ENCODE peak calls at places on chromosomes 3 and 15, in eight cellular contexts. One of them, this sample, is unnamed.

GRCh38 chr15:25179673-25180511 is 225.1 kb downstream of the SNRPN start:
- DNase-seq in adrenal gland: no peak
- DNase-seq in hepatocyte: no peak
- DNase-seq in stomach: peak
- DNase-seq in fibroblast of pulmonary artery: no peak
- DNase-seq in astrocyte of the cerebellum: no peak
- DNase-seq in mucosa of descending colon: no peak
- DNase-seq in left ventricle myocardium inferior: peak
- DNase-seq in this sample: peak

GRCh38 chr3:100852882-100853281 is 140.3 kb downstream of the ABI3BP start:
- DNase-seq in adrenal gland: no peak
- DNase-seq in hepatocyte: no peak
- DNase-seq in stomach: no peak
- DNase-seq in fibroblast of pulmonary artery: no peak
- DNase-seq in astrocyte of the cerebellum: no peak
- DNase-seq in mucosa of descending colon: no peak
- DNase-seq in left ventricle myocardium inferior: no peak
- DNase-seq in this sample: no peak

GRCh38 chr3:161406594-161407555 is 35.6 kb upstream of the SPTSSB start:
- DNase-seq in adrenal gland: no peak
- DNase-seq in hepatocyte: no peak
- DNase-seq in stomach: no peak
- DNase-seq in fibroblast of pulmonary artery: no peak
- DNase-seq in astrocyte of the cerebellum: no peak
- DNase-seq in mucosa of descending colon: no peak
- DNase-seq in left ventricle myocardium inferior: no peak
- DNase-seq in this sample: no peak

GRCh38 chr15:85689729-85690128 is 105.0 kb downstream of the KLHL25 start:
- DNase-seq in adrenal gland: peak
- DNase-seq in hepatocyte: peak
- DNase-seq in stomach: peak
- DNase-seq in fibroblast of pulmonary artery: peak
- DNase-seq in astrocyte of the cerebellum: no peak
- DNase-seq in mucosa of descending colon: peak
- DNase-seq in left ventricle myocardium inferior: no peak
- DNase-seq in this sample: peak

GRCh38 chr3:31661993-31662392 is 129.3 kb downstream of the STT3B start:
- DNase-seq in adrenal gland: no peak
- DNase-seq in hepatocyte: no peak
- DNase-seq in stomach: no peak
- DNase-seq in fibroblast of pulmonary artery: no peak
- DNase-seq in astrocyte of the cerebellum: no peak
- DNase-seq in mucosa of descending colon: no peak
- DNase-seq in left ventricle myocardium inferior: no peak
- DNase-seq in this sample: no peak

GRCh38 chr3:123632161-123632655 is 47.4 kb upstream of the HACD2 start:
- DNase-seq in adrenal gland: no peak
- DNase-seq in hepatocyte: peak
- DNase-seq in stomach: no peak
- DNase-seq in fibroblast of pulmonary artery: peak
- DNase-seq in astrocyte of the cerebellum: peak
- DNase-seq in mucosa of descending colon: no peak
- DNase-seq in left ventricle myocardium inferior: no peak
- DNase-seq in this sample: no peak

GRCh38 chr3:37111199-37111598 is 63.2 kb downstream of the LRRFIP2 start:
- DNase-seq in adrenal gland: no peak
- DNase-seq in hepatocyte: no peak
- DNase-seq in stomach: no peak
- DNase-seq in fibroblast of pulmonary artery: no peak
- DNase-seq in astrocyte of the cerebellum: no peak
- DNase-seq in mucosa of descending colon: no peak
- DNase-seq in left ventricle myocardium inferior: no peak
- DNase-seq in this sample: no peak

GRCh38 chr3:161213644-161214043 is 7.5 kb upstream of the NMD3 start:
- DNase-seq in adrenal gland: no peak
- DNase-seq in hepatocyte: no peak
- DNase-seq in stomach: no peak
- DNase-seq in fibroblast of pulmonary artery: no peak
- DNase-seq in astrocyte of the cerebellum: no peak
- DNase-seq in mucosa of descending colon: no peak
- DNase-seq in left ventricle myocardium inferior: no peak
- DNase-seq in this sample: no peak

DNA sequence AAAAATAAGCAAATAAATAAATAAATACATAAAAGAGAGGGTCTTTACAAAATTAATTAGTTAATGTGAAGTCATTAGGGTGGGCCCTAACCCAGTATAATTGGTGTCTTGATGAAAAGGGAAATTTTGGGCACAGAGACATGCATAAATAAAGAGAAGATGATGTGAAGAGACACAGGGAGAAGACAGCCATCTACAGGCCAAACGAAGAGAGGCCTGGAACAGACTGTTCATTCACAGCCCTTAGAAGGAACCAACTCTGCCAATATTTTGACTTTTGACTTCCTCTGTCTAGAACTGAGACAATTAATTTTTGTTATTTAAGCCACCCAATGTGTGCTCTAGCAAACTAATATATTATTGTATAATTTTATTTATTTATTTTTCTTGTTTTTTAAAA is 29.6 kb upstream of the SELENOK start:
- DNase-seq in adrenal gland: peak
- DNase-seq in hepatocyte: no peak
- DNase-seq in stomach: no peak
- DNase-seq in fibroblast of pulmonary artery: peak
- DNase-seq in astrocyte of the cerebellum: no peak
- DNase-seq in mucosa of descending colon: peak
- DNase-seq in left ventricle myocardium inferior: no peak
- DNase-seq in this sample: no peak
- TF ChIP-seq CTCF in adrenal gland: peak
- TF ChIP-seq CTCF in hepatocyte: peak
- TF ChIP-seq CTCF in stomach: no peak
- TF ChIP-seq CTCF in fibroblast of pulmonary artery: peak
- TF ChIP-seq CTCF in astrocyte of the cerebellum: peak
- TF ChIP-seq CTCF in mucosa of descending colon: peak
- TF ChIP-seq CTCF in left ventricle myocardium inferior: peak
- TF ChIP-seq CTCF in this sample: peak

GRCh38 chr3:21599890-21600289 is 151.1 kb downstream of the ZNF385D start:
- DNase-seq in adrenal gland: no peak
- DNase-seq in hepatocyte: no peak
- DNase-seq in stomach: no peak
- DNase-seq in fibroblast of pulmonary artery: no peak
- DNase-seq in astrocyte of the cerebellum: no peak
- DNase-seq in mucosa of descending colon: no peak
- DNase-seq in left ventricle myocardium inferior: no peak
- DNase-seq in this sample: no peak
- H3K4me3 ChIP-seq in adrenal gland: no peak
- H3K4me3 ChIP-seq in hepatocyte: no peak
- H3K4me3 ChIP-seq in stomach: no peak
- H3K4me3 ChIP-seq in fibroblast of pulmonary artery: no peak
- H3K4me3 ChIP-seq in astrocyte of the cerebellum: no peak
- H3K4me3 ChIP-seq in mucosa of descending colon: no peak
- H3K4me3 ChIP-seq in left ventricle myocardium inferior: no peak
- H3K4me3 ChIP-seq in this sample: no peak

GRCh38 chr3:168003911-168004310 is 91.8 kb downstream of the GOLIM4 start:
- DNase-seq in adrenal gland: no peak
- DNase-seq in hepatocyte: no peak
- DNase-seq in stomach: no peak
- DNase-seq in fibroblast of pulmonary artery: no peak
- DNase-seq in astrocyte of the cerebellum: no peak
- DNase-seq in mucosa of descending colon: no peak
- DNase-seq in left ventricle myocardium inferior: no peak
- DNase-seq in this sample: no peak

GRCh38 chr3:168006584-168006983 is 89.1 kb downstream of the GOLIM4 start:
- DNase-seq in adrenal gland: no peak
- DNase-seq in hepatocyte: no peak
- DNase-seq in stomach: no peak
- DNase-seq in fibroblast of pulmonary artery: no peak
- DNase-seq in astrocyte of the cerebellum: no peak
- DNase-seq in mucosa of descending colon: no peak
- DNase-seq in left ventricle myocardium inferior: no peak
- DNase-seq in this sample: no peak

GRCh38 chr3:167996514-167996913 is 99.2 kb downstream of the GOLIM4 start:
- DNase-seq in adrenal gland: no peak
- DNase-seq in hepatocyte: no peak
- DNase-seq in stomach: no peak
- DNase-seq in fibroblast of pulmonary artery: no peak
- DNase-seq in astrocyte of the cerebellum: no peak
- DNase-seq in mucosa of descending colon: no peak
- DNase-seq in left ventricle myocardium inferior: no peak
- DNase-seq in this sample: no peak

GRCh38 chr3:168002786-168003368 is 92.8 kb downstream of the GOLIM4 start:
- DNase-seq in adrenal gland: no peak
- DNase-seq in hepatocyte: peak
- DNase-seq in stomach: peak
- DNase-seq in fibroblast of pulmonary artery: peak
- DNase-seq in astrocyte of the cerebellum: no peak
- DNase-seq in mucosa of descending colon: peak
- DNase-seq in left ventricle myocardium inferior: no peak
- DNase-seq in this sample: no peak

GRCh38 chr3:168001244-168001643 is 94.5 kb downstream of the GOLIM4 start:
- DNase-seq in adrenal gland: no peak
- DNase-seq in hepatocyte: no peak
- DNase-seq in stomach: no peak
- DNase-seq in fibroblast of pulmonary artery: no peak
- DNase-seq in astrocyte of the cerebellum: no peak
- DNase-seq in mucosa of descending colon: no peak
- DNase-seq in left ventricle myocardium inferior: no peak
- DNase-seq in this sample: no peak
- TF ChIP-seq CTCF in adrenal gland: no peak
- TF ChIP-seq CTCF in hepatocyte: no peak
- TF ChIP-seq CTCF in stomach: no peak
- TF ChIP-seq CTCF in fibroblast of pulmonary artery: no peak
- TF ChIP-seq CTCF in astrocyte of the cerebellum: no peak
- TF ChIP-seq CTCF in mucosa of descending colon: no peak
- TF ChIP-seq CTCF in left ventricle myocardium inferior: no peak
- TF ChIP-seq CTCF in this sample: no peak

GRCh38 chr3:183129243-183129642 is 29.9 kb upstream of the MCCC1 start:
- DNase-seq in adrenal gland: no peak
- DNase-seq in hepatocyte: no peak
- DNase-seq in stomach: no peak
- DNase-seq in fibroblast of pulmonary artery: no peak
- DNase-seq in astrocyte of the cerebellum: no peak
- DNase-seq in mucosa of descending colon: no peak
- DNase-seq in left ventricle myocardium inferior: no peak
- DNase-seq in this sample: no peak

GRCh38 chr3:183131735-183132134 is 30.8 kb downstream of the LAMP3 start:
- DNase-seq in adrenal gland: no peak
- DNase-seq in hepatocyte: no peak
- DNase-seq in stomach: no peak
- DNase-seq in fibroblast of pulmonary artery: peak
- DNase-seq in astrocyte of the cerebellum: no peak
- DNase-seq in mucosa of descending colon: no peak
- DNase-seq in left ventricle myocardium inferior: no peak
- DNase-seq in this sample: no peak

GRCh38 chr3:183132409-183132808 is 30.1 kb downstream of the LAMP3 start:
- DNase-seq in adrenal gland: no peak
- DNase-seq in hepatocyte: no peak
- DNase-seq in stomach: no peak
- DNase-seq in fibroblast of pulmonary artery: no peak
- DNase-seq in astrocyte of the cerebellum: no peak
- DNase-seq in mucosa of descending colon: no peak
- DNase-seq in left ventricle myocardium inferior: no peak
- DNase-seq in this sample: no peak

GRCh38 chr3:183134844-183135243 is 27.7 kb downstream of the LAMP3 start:
- DNase-seq in adrenal gland: no peak
- DNase-seq in hepatocyte: no peak
- DNase-seq in stomach: no peak
- DNase-seq in fibroblast of pulmonary artery: peak
- DNase-seq in astrocyte of the cerebellum: no peak
- DNase-seq in mucosa of descending colon: no peak
- DNase-seq in left ventricle myocardium inferior: no peak
- DNase-seq in this sample: no peak

GRCh38 chr3:183131186-183131585 is 31.3 kb downstream of the LAMP3 start:
- DNase-seq in adrenal gland: no peak
- DNase-seq in hepatocyte: no peak
- DNase-seq in stomach: no peak
- DNase-seq in fibroblast of pulmonary artery: no peak
- DNase-seq in astrocyte of the cerebellum: no peak
- DNase-seq in mucosa of descending colon: no peak
- DNase-seq in left ventricle myocardium inferior: no peak
- DNase-seq in this sample: peak
- H3K4me3 ChIP-seq in adrenal gland: no peak
- H3K4me3 ChIP-seq in hepatocyte: no peak
- H3K4me3 ChIP-seq in stomach: no peak
- H3K4me3 ChIP-seq in fibroblast of pulmonary artery: no peak
- H3K4me3 ChIP-seq in astrocyte of the cerebellum: no peak
- H3K4me3 ChIP-seq in mucosa of descending colon: no peak
- H3K4me3 ChIP-seq in left ventricle myocardium inferior: no peak
- H3K4me3 ChIP-seq in this sample: no peak

This sample was measured in lower lobe of right lung.